ENCODE peak calls at places on chromosome 14, in seven cellular contexts. A is AG08396, O is G401, H is COR-L47, N is epithelial cell of prostate, L is SW 1271, J is aorta. Z is an unnamed sample.

GRCh38 chr14:44657688-44658388 is 150.8 kb upstream of the FSCB start:
- DNase-seq in J (no peak), O (peak), N (no peak), H (peak), A (no peak), L (peak), Z (peak)

GRCh38 chr14:38184132-38184531 is 23.6 kb upstream of the SSTR1 start:
- DNase-seq in L (no peak), J (no peak), A (no peak), N (no peak), H (no peak), O (no peak), Z (no peak)

GRCh38 chr14:90853116-90853515 is 36.9 kb upstream of the TTC7B start:
- DNase-seq in N (no peak), H (no peak), J (no peak), A (no peak), O (no peak), L (peak), Z (no peak)

GRCh38 chr14:102899516-102899900 is 23.0 kb upstream of the AMN start:
- DNase-seq in N (no peak), J (peak), O (no peak), A (no peak), H (no peak), L (no peak), Z (no peak)

GRCh38 chr14:59831121-59831730 is 39.4 kb downstream of the RTN1 start:
- DNase-seq in J (no peak), N (no peak), L (no peak), H (no peak), O (no peak), A (no peak), Z (no peak)

GRCh38 chr14:83556746-83557460 is 1973.0 kb upstream of the FLRT2 start:
- DNase-seq in A (peak), L (peak), J (no peak), N (no peak), O (no peak), H (no peak), Z (no peak)

GRCh38 chr14:99841436-99842071 is 48.3 kb downstream of the EML1 start:
- DNase-seq in H (no peak), L (no peak), N (no peak), J (no peak), A (no peak), O (no peak), Z (no peak)

GRCh38 chr14:96001866-96002510 is 37.2 kb upstream of the C14orf132 start:
- DNase-seq in L (no peak), A (no peak), J (no peak), O (no peak), N (no peak), H (peak), Z (no peak)

GRCh38 chr14:87829543-87829942 is 163.4 kb downstream of the GALC start:
- DNase-seq in J (no peak), L (no peak), N (no peak), O (no peak), A (no peak), H (no peak), Z (no peak)

GRCh38 chr14:102316048-102316745 is 3.3 kb upstream of the ZNF839 start:
- DNase-seq in J (peak), A (peak), H (peak), O (peak), L (no peak), N (no peak), Z (no peak)

GRCh38 chr14:74324945-74325361 is 22.2 kb upstream of the ABCD4 start:
- DNase-seq in N (no peak), A (peak), L (peak), J (no peak), O (peak), H (peak), Z (no peak)

GRCh38 chr14:50666772-50667490 is 1.2 kb downstream of the SAV1 start:
- DNase-seq in J (no peak), A (peak), O (peak), N (no peak), L (peak), H (no peak), Z (no peak)

GRCh38 chr14:35986219-35986573 is 160.1 kb downstream of the BRMS1L start:
- DNase-seq in N (no peak), L (no peak), H (no peak), O (no peak), A (no peak), J (no peak), Z (no peak)

GRCh38 chr14:61663312-61663974 is 31.9 kb upstream of the HIF1A start:
- DNase-seq in N (no peak), L (no peak), J (no peak), H (no peak), A (no peak), O (no peak), Z (no peak)

GRCh38 chr14:92792885-92793284 is 1.2 kb upstream of the GOLGA5 start:
- DNase-seq in H (peak), O (no peak), J (no peak), N (no peak), A (no peak), L (peak), Z (no peak)

GRCh38 chr14:65810326-65810725 is 397.8 kb downstream of the FUT8 start:
- DNase-seq in L (no peak), J (no peak), A (no peak), N (no peak), H (peak), O (no peak), Z (no peak)

GRCh38 chr14:87615822-87616679 is 376.9 kb downstream of the GALC start:
- DNase-seq in L (peak), J (peak), H (peak), O (peak), A (peak), N (peak), Z (no peak)

GRCh38 chr14:91872011-91872476 is 4.7 kb upstream of the TC2N start:
- DNase-seq in H (no peak), N (no peak), L (no peak), J (no peak), O (no peak), A (no peak), Z (no peak)

GRCh38 chr14:61503167-61503801 is 181.9 kb downstream of the PRKCH start:
- DNase-seq in A (no peak), L (no peak), O (no peak), J (no peak), N (peak), H (no peak), Z (no peak)

GRCh38 chr14:81534510-81535074 is 939 bp upstream of the SEL1L start:
- DNase-seq in N (no peak), L (no peak), J (no peak), H (no peak), O (no peak), A (no peak), Z (no peak)

GRCh38 chr14:41016213-41016612 is 590.5 kb upstream of the LRFN5 start:
- DNase-seq in J (no peak), N (no peak), L (no peak), A (no peak), O (no peak), H (no peak), Z (no peak)

GRCh38 chr14:71687115-71687836 is 245.0 kb upstream of the RGS6 start:
- DNase-seq in H (no peak), O (no peak), L (no peak), J (no peak), A (no peak), N (no peak), Z (no peak)

GRCh38 chr14:75645051-75645450 is 15.6 kb downstream of the ERG28 start:
- DNase-seq in N (no peak), H (no peak), J (no peak), O (no peak), L (no peak), A (no peak), Z (no peak)

GRCh38 chr14:103144085-103144484 is 20.8 kb downstream of the TNFAIP2 start:
- DNase-seq in J (no peak), N (no peak), O (no peak), A (no peak), L (no peak), H (no peak), Z (peak)

GRCh38 chr14:50039734-50040400 is 76.5 kb downstream of the VCPKMT start:
- DNase-seq in J (no peak), A (no peak), L (no peak), N (no peak), O (no peak), H (no peak), Z (peak)

GRCh38 chr14:28820677-28821076 is 54.1 kb downstream of the FOXG1 start:
- DNase-seq in O (no peak), J (no peak), N (no peak), L (no peak), A (no peak), H (no peak), Z (no peak)

Z was measured in AG09309.